ENCODE peak calls at places on chromosomes 4 and X, in six cellular contexts. One of them, this sample, is unnamed.

GRCh38 chr4:83810428-83810827 is 274.5 kb downstream of the GPAT3 start:
- DNase-seq in HEK293T: no peak
- DNase-seq in effector memory CD8-positive, alpha-beta T cell: no peak
- DNase-seq in EH: peak; percentile 6
- DNase-seq in HTR-8/SVneo: no peak
- DNase-seq in pons: no peak
- DNase-seq in this sample: no peak

GRCh38 chr4:187276786-187277408 is 553.2 kb upstream of the FAT1 start:
- DNase-seq in effector memory CD8-positive, alpha-beta T cell: no peak
- DNase-seq in pons: no peak
- DNase-seq in EH: peak; percentile 59
- DNase-seq in HEK293T: no peak
- DNase-seq in HTR-8/SVneo: no peak
- DNase-seq in this sample: no peak

GRCh38 chr4:27020203-27020602 is 159.6 kb downstream of the STIM2 start:
- DNase-seq in EH: no peak
- DNase-seq in HEK293T: no peak
- DNase-seq in pons: no peak
- DNase-seq in HTR-8/SVneo: no peak
- DNase-seq in effector memory CD8-positive, alpha-beta T cell: no peak
- DNase-seq in this sample: no peak

GRCh38 chr4:111689214-111689613 is 456.0 kb upstream of the FAM241A start:
- DNase-seq in HEK293T: no peak
- DNase-seq in EH: peak; percentile 68
- DNase-seq in effector memory CD8-positive, alpha-beta T cell: no peak
- DNase-seq in HTR-8/SVneo: peak; percentile 1
- DNase-seq in pons: no peak
- DNase-seq in this sample: no peak

GRCh38 chrX:110086162-110086915 is 83.4 kb downstream of the TMEM164 start:
- DNase-seq in pons: no peak
- DNase-seq in HTR-8/SVneo: no peak
- DNase-seq in HEK293T: no peak
- DNase-seq in EH: peak; percentile 79
- DNase-seq in effector memory CD8-positive, alpha-beta T cell: no peak
- DNase-seq in this sample: no peak

GRCh38 chrX:41718481-41719245 is 5.3 kb upstream of the GPR82 start:
- DNase-seq in HEK293T: no peak
- DNase-seq in effector memory CD8-positive, alpha-beta T cell: no peak
- DNase-seq in EH: no peak
- DNase-seq in HTR-8/SVneo: peak; percentile 35
- DNase-seq in pons: peak; percentile 83
- DNase-seq in this sample: no peak

GRCh38 chrX:71253253-71254091 is 468 bp downstream of the ZMYM3 start:
- DNase-seq in pons: no peak
- DNase-seq in EH: peak; percentile 40
- DNase-seq in effector memory CD8-positive, alpha-beta T cell: peak; percentile 9
- DNase-seq in HEK293T: peak; percentile 57
- DNase-seq in HTR-8/SVneo: peak; percentile 79
- DNase-seq in this sample: no peak

GRCh38 chr4:139901516-139902327 is 236.1 kb downstream of the MGST2 start:
- DNase-seq in EH: peak; percentile 45
- DNase-seq in HTR-8/SVneo: no peak
- DNase-seq in HEK293T: peak; percentile 22
- DNase-seq in pons: peak; percentile 42
- DNase-seq in effector memory CD8-positive, alpha-beta T cell: no peak
- DNase-seq in this sample: no peak

GRCh38 chr4:174919886-174920423 is 1.8 kb downstream of the ADAM29 start:
- DNase-seq in HTR-8/SVneo: no peak
- DNase-seq in HEK293T: no peak
- DNase-seq in EH: no peak
- DNase-seq in pons: no peak
- DNase-seq in effector memory CD8-positive, alpha-beta T cell: no peak
- DNase-seq in this sample: no peak

GRCh38 chr4:84269531-84269930 is 229.6 kb downstream of the NKX6-1 start:
- DNase-seq in effector memory CD8-positive, alpha-beta T cell: no peak
- DNase-seq in EH: no peak
- DNase-seq in pons: no peak
- DNase-seq in HEK293T: no peak
- DNase-seq in HTR-8/SVneo: no peak
- DNase-seq in this sample: no peak